ENCODE peak calls at places on chromosome 1, in four cellular contexts. R is nephron progenitor cell, Z is lower leg skin, T is neural crest cell. A is an unnamed sample.

GRCh38 chr1:183279835-183280234 is 93.8 kb downstream of the LAMC2 start:
- DNase-seq in R (no peak), Z (no peak), T (no peak), A (peak)

GRCh38 chr1:10068605-10069294 is 36.0 kb downstream of the UBE4B start:
- DNase-seq in R (no peak), Z (no peak), T (no peak), A (no peak)

GRCh38 chr1:91511386-91511785 is 10.7 kb downstream of the CDC7 start:
- DNase-seq in R (no peak), Z (no peak), T (no peak), A (no peak)

GRCh38 chr1:78683079-78683478 is 33.4 kb downstream of the IFI44 start:
- DNase-seq in R (no peak), Z (no peak), T (no peak), A (no peak)

GRCh38 chr1:150560011-150560438 is 10.8 kb downstream of the ADAMTSL4 start:
- DNase-seq in R (peak), Z (peak), T (peak), A (peak)

GRCh38 chr1:154970631-154971340 is at the start of gene SHC1:
- DNase-seq in R (peak), Z (peak), T (peak), A (peak)

GRCh38 chr1:158203693-158204457 is 23.2 kb downstream of the CD1D start:
- DNase-seq in R (peak), Z (no peak), T (no peak), A (no peak)

GRCh38 chr1:43969746-43970466 is at the start of gene DPH2:
- DNase-seq in R (peak), Z (peak), T (peak), A (peak)

GRCh38 chr1:40450491-40451237 is 388 bp downstream of the ZFP69B start:
- DNase-seq in R (peak), Z (peak), T (peak), A (no peak)

GRCh38 chr1:195768377-195768776 is 839.9 kb downstream of the KCNT2 start:
- DNase-seq in R (no peak), Z (no peak), T (no peak), A (no peak)

GRCh38 chr1:195763907-195764183 is 844.4 kb downstream of the KCNT2 start:
- DNase-seq in R (no peak), Z (no peak), T (no peak), A (no peak)

GRCh38 chr1:195768936-195769335 is 839.3 kb downstream of the KCNT2 start:
- DNase-seq in R (no peak), Z (no peak), T (no peak), A (no peak)

GRCh38 chr1:195765099-195765498 is 843.1 kb downstream of the KCNT2 start:
- DNase-seq in R (no peak), Z (no peak), T (no peak), A (no peak)

GRCh38 chr1:195766709-195767108 is 841.5 kb downstream of the KCNT2 start:
- DNase-seq in R (no peak), Z (no peak), T (no peak), A (no peak)
- TF ChIP-seq CTCF in R (no peak), Z (no peak), T (no peak), A (no peak)

GRCh38 chr1:61851849-61852692 is 109.8 kb downstream of the PATJ start:
- DNase-seq in R (no peak), Z (no peak), T (no peak), A (no peak)

GRCh38 chr1:61851235-61851634 is 109.0 kb downstream of the PATJ start:
- DNase-seq in R (no peak), Z (no peak), T (no peak), A (no peak)

GRCh38 chr1:61852693-61853060 is 110.4 kb downstream of the PATJ start:
- DNase-seq in R (no peak), Z (no peak), T (no peak), A (no peak)

GRCh38 chr1:61853545-61853944 is 111.3 kb downstream of the PATJ start:
- DNase-seq in R (no peak), Z (no peak), T (no peak), A (no peak)
- TF ChIP-seq CTCF in R (no peak), Z (no peak), T (peak), A (no peak)

GRCh38 chr1:6179564-6180175 is 451 bp downstream of the CHD5 start:
- DNase-seq in R (no peak), Z (no peak), T (no peak), A (no peak)

GRCh38 chr1:6180578-6181311 is 624 bp upstream of the CHD5 start:
- DNase-seq in R (no peak), Z (no peak), T (no peak), A (no peak)

GRCh38 chr1:6183520-6183989 is 3.4 kb upstream of the CHD5 start:
- DNase-seq in R (no peak), Z (no peak), T (no peak), A (no peak)

GRCh38 chr1:6180215-6180577 is at the start of gene CHD5:
- DNase-seq in R (peak), Z (no peak), T (no peak), A (no peak)

GRCh38 chr1:6181347-6181770 is 1.2 kb upstream of the CHD5 start:
- DNase-seq in R (no peak), Z (no peak), T (no peak), A (no peak)
- TF ChIP-seq CTCF in R (no peak), Z (no peak), T (no peak), A (no peak)

GRCh38 chr1:182237329-182237728 is 154.3 kb downstream of the GLUL start:
- DNase-seq in R (no peak), Z (no peak), T (no peak), A (no peak)
- TF ChIP-seq CTCF in R (no peak), Z (no peak), T (no peak), A (no peak)

GRCh38 chr1:54425152-54425584 is 19.0 kb upstream of the SSBP3 start:
- DNase-seq in R (no peak), Z (no peak), T (no peak), A (no peak)
- TF ChIP-seq CTCF in R (no peak), Z (no peak), T (no peak), A (no peak)

A was measured in lower lobe of right lung.